ENCODE peak calls at places on chromosomes 3 and 15, in six cellular contexts. Q is HCT116, E is GM12878, A is HepG2, L is SK-N-SH, K is K562. I is an unnamed sample.

GRCh38 chr3:43423142-43423541 is 136.8 kb downstream of the SNRK start:
- DNase-seq in Q (no peak), E (no peak), A (no peak), L (no peak), K (no peak), I (no peak)

GRCh38 chr3:41073190-41073589 is 126.1 kb upstream of the CTNNB1 start:
- DNase-seq in Q (no peak), E (no peak), A (no peak), L (no peak), K (peak; percentile 36), I (no peak)

GRCh38 chr3:186839874-186840641 is 2.5 kb upstream of the ADIPOQ start:
- DNase-seq in Q (no peak), E (no peak), A (no peak), L (no peak), K (no peak), I (no peak)

GRCh38 chr3:17579289-17580031 is 163.0 kb downstream of the TBC1D5 start:
- DNase-seq in Q (no peak), E (peak; percentile 60), A (no peak), L (no peak), K (peak; percentile 51), I (no peak)

GRCh38 chr3:190533511-190534282 is 19.8 kb downstream of the IL1RAP start:
- DNase-seq in Q (no peak), E (no peak), A (no peak), L (no peak), K (no peak), I (peak; percentile 33)

GRCh38 chr3:143650827-143651226 is 197.4 kb downstream of the SLC9A9 start:
- DNase-seq in Q (no peak), E (no peak), A (no peak), L (no peak), K (no peak), I (no peak)

GRCh38 chr15:67809441-67809840 is 15.9 kb upstream of the SKOR1 start:
- DNase-seq in Q (no peak), E (no peak), A (no peak), L (no peak), K (no peak), I (no peak)

GRCh38 chr3:185528481-185529009 is 23.8 kb downstream of the LIPH start:
- DNase-seq in Q (no peak), E (no peak), A (no peak), L (no peak), K (peak; percentile 24), I (no peak)

GRCh38 chr3:141292346-141293058 is 60.9 kb downstream of the PXYLP1 start:
- DNase-seq in Q (no peak), E (no peak), A (no peak), L (no peak), K (no peak), I (no peak)

GRCh38 chr15:69346112-69346511 is 47.4 kb downstream of the PAQR5 start:
- DNase-seq in Q (no peak), E (no peak), A (no peak), L (no peak), K (no peak), I (no peak)

GRCh38 chr15:32802296-32802936 is 84.6 kb downstream of the GREM1 start:
- DNase-seq in Q (no peak), E (no peak), A (no peak), L (no peak), K (no peak), I (no peak)

GRCh38 chr3:186582541-186582940 is 12.0 kb downstream of the DNAJB11 start:
- DNase-seq in Q (no peak), E (no peak), A (no peak), L (no peak), K (no peak), I (no peak)

GRCh38 chr3:56314842-56315241 is 153.4 kb downstream of the ERC2 start:
- DNase-seq in Q (no peak), E (no peak), A (no peak), L (no peak), K (no peak), I (peak; percentile 51)

GRCh38 chr3:170997966-170998913 is 28.3 kb downstream of the SLC2A2 start:
- DNase-seq in Q (no peak), E (no peak), A (peak; percentile 91), L (no peak), K (no peak), I (no peak)

GRCh38 chr3:137692803-137693431 is 71.2 kb upstream of the SOX14 start:
- DNase-seq in Q (peak; percentile 13), E (peak; percentile 3), A (peak; percentile 31), L (peak; percentile 38), K (peak; percentile 27), I (peak; percentile 84)

GRCh38 chr3:7789324-7789723 is 712.3 kb upstream of the LMCD1 start:
- DNase-seq in Q (no peak), E (no peak), A (no peak), L (no peak), K (no peak), I (peak; percentile 27)

GRCh38 chr3:15694628-15695027 is 93.1 kb downstream of the BTD start:
- DNase-seq in Q (no peak), E (no peak), A (no peak), L (no peak), K (no peak), I (no peak)

GRCh38 chr15:90760661-90761232 is 43.6 kb downstream of the BLM start:
- DNase-seq in Q (no peak), E (no peak), A (no peak), L (no peak), K (no peak), I (no peak)

GRCh38 chr3:143769663-143770062 is 78.6 kb downstream of the SLC9A9 start:
- DNase-seq in Q (no peak), E (no peak), A (no peak), L (no peak), K (no peak), I (no peak)

GRCh38 chr15:70094690-70095311 is 2.9 kb downstream of the TLE3 start:
- DNase-seq in Q (no peak), E (no peak), A (peak; percentile 47), L (no peak), K (peak; percentile 25), I (no peak)

GRCh38 chr15:52936489-52936888 is 146.4 kb upstream of the ONECUT1 start:
- DNase-seq in Q (no peak), E (no peak), A (no peak), L (no peak), K (no peak), I (no peak)

DNA sequence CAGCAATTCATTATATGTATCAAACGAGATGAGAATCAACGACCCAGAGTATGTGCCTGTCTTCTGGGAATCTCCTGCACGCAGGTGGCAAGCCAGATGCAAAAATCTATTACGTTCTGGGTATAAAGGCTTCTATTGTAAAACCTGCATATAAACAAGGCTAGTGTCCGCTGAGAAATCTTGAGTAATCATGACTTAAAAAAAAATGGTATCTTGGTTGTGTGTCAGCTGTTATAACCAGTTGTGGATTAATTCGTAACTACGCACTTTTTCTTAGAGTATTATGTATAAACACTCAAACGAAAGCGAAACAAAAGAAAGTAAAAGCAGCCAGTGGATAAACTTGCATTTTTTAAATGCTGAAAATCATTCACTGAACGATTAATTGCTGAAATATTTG is 509.1 kb downstream of the RSL24D1 start:
- DNase-seq in Q (no peak), E (no peak), A (no peak), L (no peak), K (no peak), I (no peak)
- H2AFZ ChIP-seq in Q (no peak overlapping the region), E (no peak overlapping the region), A (no peak overlapping the region), L (peak overlapping the region; percentile 63), K (no peak overlapping the region), I (no peak overlapping the region)

GRCh38 chr3:160291290-160291908 is 66.2 kb downstream of the C3orf80 start:
- DNase-seq in Q (no peak), E (no peak), A (peak; percentile 83), L (no peak), K (no peak), I (no peak)
- TF ChIP-seq REST in Q (no peak), E (no peak), A (no peak), L (no peak), K (no peak), I (no peak)

DNA sequence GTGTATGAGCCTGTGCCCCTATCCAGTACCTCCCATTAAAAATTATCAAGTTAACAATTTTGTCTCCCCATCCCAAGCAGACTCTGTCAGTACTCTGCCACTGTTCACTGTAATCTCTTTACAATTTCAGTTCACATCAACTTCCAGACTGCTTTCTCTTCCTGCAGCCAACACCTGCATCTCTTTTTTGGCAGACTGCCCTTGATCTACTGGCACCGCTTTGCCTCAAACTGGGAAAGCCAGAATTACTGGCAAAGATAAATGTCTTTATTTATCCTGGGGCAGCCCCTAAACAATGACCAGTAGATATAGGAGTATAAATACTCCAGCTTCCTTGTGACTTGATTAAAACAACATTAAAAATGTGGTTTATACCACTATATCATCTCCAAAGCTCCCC is 494.1 kb downstream of the ZNF385D start:
- DNase-seq in Q (no peak), E (no peak), A (no peak), L (peak; percentile 63), K (no peak), I (no peak)
- H3K4me3 ChIP-seq in Q (no peak overlapping the region), E (no peak overlapping the region), A (no peak overlapping the region), L (no peak overlapping the region), K (no peak overlapping the region), I (no peak overlapping the region)

DNA sequence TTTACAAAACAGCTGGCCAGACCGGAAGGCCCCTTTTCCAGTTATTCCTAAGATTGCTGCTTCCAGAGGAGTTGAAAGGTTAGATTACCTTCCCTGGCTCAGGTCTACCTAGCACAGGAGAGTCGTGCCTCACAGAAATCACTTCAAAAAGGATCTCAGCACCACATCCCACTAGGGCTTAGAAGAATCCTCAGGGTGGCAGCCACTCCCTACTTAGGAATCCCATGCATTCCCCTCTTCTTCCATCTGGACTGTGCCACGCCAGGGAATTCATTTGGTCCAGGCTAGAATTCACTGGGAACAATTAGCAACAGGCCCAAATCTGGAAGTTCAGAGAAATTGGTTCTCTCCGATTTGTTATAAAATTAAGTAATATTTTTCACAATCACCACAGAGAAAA is 226.4 kb upstream of the IL12A start:
- DNase-seq in Q (no peak), E (no peak), A (no peak), L (no peak), K (no peak), I (peak; percentile 54)
- H2AFZ ChIP-seq in Q (no peak overlapping the region), E (no peak overlapping the region), A (no peak overlapping the region), L (no peak overlapping the region), K (no peak overlapping the region), I (no peak overlapping the region)

GRCh38 chr3:155230382-155230781 is 63.1 kb downstream of the STRIT1 start:
- DNase-seq in Q (no peak), E (no peak), A (no peak), L (no peak), K (no peak), I (no peak)

GRCh38 chr3:155233213-155233612 is 60.3 kb downstream of the STRIT1 start:
- DNase-seq in Q (no peak), E (no peak), A (no peak), L (peak; percentile 23), K (peak; percentile 41), I (no peak)

GRCh38 chr3:155229086-155229485 is 64.4 kb downstream of the STRIT1 start:
- DNase-seq in Q (no peak), E (no peak), A (no peak), L (no peak), K (no peak), I (no peak)

GRCh38 chr3:155231792-155232191 is 61.7 kb downstream of the STRIT1 start:
- DNase-seq in Q (no peak), E (no peak), A (no peak), L (no peak), K (no peak), I (no peak)

GRCh38 chr3:155232605-155233004 is 60.9 kb downstream of the STRIT1 start:
- DNase-seq in Q (peak; percentile 54), E (no peak), A (no peak), L (peak; percentile 1), K (peak; percentile 64), I (peak; percentile 3)
- TF ChIP-seq REST in Q (no peak), E (no peak), A (no peak), L (no peak), K (no peak), I (no peak)

I was measured in GM23338.